ENCODE peak calls at places on chromosomes 7 and 10, in five cellular contexts. One of them, this sample, is unnamed.

GRCh38 chr7:103762361-103762760 is 227.1 kb downstream of the RELN start:
- DNase-seq in endothelial cell of umbilical vein: no peak
- DNase-seq in H1: no peak
- DNase-seq in HepG2: no peak
- DNase-seq in WTC11: no peak
- DNase-seq in this sample: no peak

GRCh38 chr10:16943301-16944080 is 126.3 kb upstream of the RSU1 start:
- DNase-seq in endothelial cell of umbilical vein: peak; percentile 33
- DNase-seq in WTC11: no peak
- DNase-seq in H1: no peak
- DNase-seq in HepG2: no peak
- DNase-seq in this sample: no peak

GRCh38 chr10:49614242-49615198 is 683 bp downstream of the CHAT start:
- DNase-seq in H1: no peak
- DNase-seq in HepG2: no peak
- DNase-seq in endothelial cell of umbilical vein: no peak
- DNase-seq in WTC11: peak; percentile 32
- DNase-seq in this sample: no peak

GRCh38 chr10:62584726-62585125 is 210.6 kb downstream of the ZNF365 start:
- DNase-seq in endothelial cell of umbilical vein: no peak
- DNase-seq in WTC11: no peak
- DNase-seq in HepG2: no peak
- DNase-seq in H1: no peak
- DNase-seq in this sample: no peak

GRCh38 chr7:108455833-108456677 is at the start of gene NRCAM:
- DNase-seq in WTC11: peak; percentile 94
- DNase-seq in endothelial cell of umbilical vein: peak; percentile 84
- DNase-seq in H1: peak; percentile 80
- DNase-seq in HepG2: no peak
- DNase-seq in this sample: peak; percentile 92

GRCh38 chr7:137886266-137886665 is 39.5 kb upstream of the DGKI start:
- DNase-seq in H1: no peak
- DNase-seq in HepG2: no peak
- DNase-seq in endothelial cell of umbilical vein: no peak
- DNase-seq in WTC11: no peak
- DNase-seq in this sample: no peak

GRCh38 chr7:3910041-3910440 is 609.0 kb downstream of the SDK1 start:
- DNase-seq in H1: no peak
- DNase-seq in WTC11: no peak
- DNase-seq in endothelial cell of umbilical vein: no peak
- DNase-seq in HepG2: no peak
- DNase-seq in this sample: no peak

GRCh38 chr7:69609901-69610674 is 11.8 kb downstream of the AUTS2 start:
- DNase-seq in H1: no peak
- DNase-seq in WTC11: no peak
- DNase-seq in endothelial cell of umbilical vein: no peak
- DNase-seq in HepG2: no peak
- DNase-seq in this sample: no peak

GRCh38 chr7:105219771-105220160 is 169.0 kb downstream of the SRPK2 start:
- DNase-seq in endothelial cell of umbilical vein: no peak
- DNase-seq in WTC11: no peak
- DNase-seq in H1: no peak
- DNase-seq in HepG2: no peak
- DNase-seq in this sample: peak; percentile 48

GRCh38 chr10:1050145-1050544 is 1.2 kb upstream of the IDI1 start:
- DNase-seq in HepG2: peak; percentile 22
- DNase-seq in WTC11: no peak
- DNase-seq in endothelial cell of umbilical vein: peak; percentile 53
- DNase-seq in H1: no peak
- DNase-seq in this sample: peak; percentile 31

GRCh38 chr10:1048732-1049424 is at the start of gene IDI1:
- DNase-seq in endothelial cell of umbilical vein: peak; percentile 98
- DNase-seq in HepG2: peak; percentile 96
- DNase-seq in H1: peak; percentile 91
- DNase-seq in WTC11: peak; percentile 96
- DNase-seq in this sample: peak; percentile 97

GRCh38 chr10:1049425-1049958 is 573 bp upstream of the IDI1 start:
- DNase-seq in WTC11: peak; percentile 49
- DNase-seq in HepG2: peak; percentile 20
- DNase-seq in H1: no peak
- DNase-seq in endothelial cell of umbilical vein: no peak
- DNase-seq in this sample: no peak

GRCh38 chr10:1048349-1048731 is 579 bp downstream of the IDI1 start:
- DNase-seq in endothelial cell of umbilical vein: no peak
- DNase-seq in H1: no peak
- DNase-seq in WTC11: no peak
- DNase-seq in HepG2: peak; percentile 9
- DNase-seq in this sample: peak; percentile 33

GRCh38 chr10:1050555-1050954 is 1.6 kb upstream of the IDI1 start:
- DNase-seq in endothelial cell of umbilical vein: no peak
- DNase-seq in H1: no peak
- DNase-seq in HepG2: peak; percentile 75
- DNase-seq in WTC11: peak; percentile 29
- DNase-seq in this sample: peak; percentile 49
- TF ChIP-seq JUN in endothelial cell of umbilical vein: no peak
- TF ChIP-seq JUN in H1: no peak
- TF ChIP-seq JUN in HepG2: no peak
- TF ChIP-seq JUN in WTC11: no peak
- TF ChIP-seq JUN in this sample: no peak

DNA sequence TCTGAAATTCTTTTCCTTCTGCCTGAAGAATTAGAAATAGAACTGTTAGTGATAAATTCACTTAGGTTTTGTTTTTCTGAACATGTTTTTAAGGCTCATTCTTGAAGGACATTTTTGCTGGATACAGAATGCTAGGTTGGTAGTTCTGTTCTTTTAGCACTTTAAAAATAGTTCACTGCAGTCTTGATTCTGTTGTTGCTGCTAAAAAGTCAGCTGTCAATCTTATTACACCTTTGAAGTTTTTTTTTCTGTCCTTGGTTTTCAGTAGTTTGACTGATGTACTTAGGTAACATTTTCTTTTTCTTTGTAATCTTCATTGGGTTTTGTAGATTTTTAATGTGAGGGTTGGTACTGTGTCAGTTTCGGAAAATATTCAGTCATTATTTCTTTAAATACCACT is 48.7 kb downstream of the C1GALT1 start:
- DNase-seq in H1: no peak
- DNase-seq in endothelial cell of umbilical vein: no peak
- DNase-seq in HepG2: no peak
- DNase-seq in WTC11: no peak
- DNase-seq in this sample: no peak
- TF ChIP-seq JUN in H1: no peak
- TF ChIP-seq JUN in endothelial cell of umbilical vein: no peak
- TF ChIP-seq JUN in HepG2: no peak
- TF ChIP-seq JUN in WTC11: no peak
- TF ChIP-seq JUN in this sample: no peak

GRCh38 chr10:112471878-112472487 is 25.0 kb downstream of the VTI1A start:
- DNase-seq in H1: no peak
- DNase-seq in HepG2: peak; percentile 52
- DNase-seq in endothelial cell of umbilical vein: peak; percentile 66
- DNase-seq in WTC11: no peak
- DNase-seq in this sample: peak; percentile 71
- TF ChIP-seq JUN in H1: no peak
- TF ChIP-seq JUN in HepG2: no peak
- TF ChIP-seq JUN in endothelial cell of umbilical vein: no peak
- TF ChIP-seq JUN in WTC11: no peak
- TF ChIP-seq JUN in this sample: no peak

GRCh38 chr7:112161253-112162160 is 44.7 kb downstream of the DOCK4 start:
- DNase-seq in HepG2: peak; percentile 30
- DNase-seq in WTC11: no peak
- DNase-seq in H1: no peak
- DNase-seq in endothelial cell of umbilical vein: no peak
- DNase-seq in this sample: no peak

GRCh38 chr7:112160771-112161150 is 45.4 kb downstream of the DOCK4 start:
- DNase-seq in endothelial cell of umbilical vein: no peak
- DNase-seq in H1: no peak
- DNase-seq in WTC11: no peak
- DNase-seq in HepG2: peak; percentile 80
- DNase-seq in this sample: peak; percentile 10

GRCh38 chr7:112160130-112160770 is 45.9 kb downstream of the DOCK4 start:
- DNase-seq in endothelial cell of umbilical vein: peak; percentile 94
- DNase-seq in HepG2: peak; percentile 57
- DNase-seq in H1: no peak
- DNase-seq in WTC11: no peak
- DNase-seq in this sample: peak; percentile 44

GRCh38 chr7:112163021-112163310 is 43.2 kb downstream of the DOCK4 start:
- DNase-seq in H1: no peak
- DNase-seq in HepG2: no peak
- DNase-seq in endothelial cell of umbilical vein: peak; percentile 74
- DNase-seq in WTC11: no peak
- DNase-seq in this sample: no peak

GRCh38 chr7:112162161-112163020 is 43.8 kb downstream of the DOCK4 start:
- DNase-seq in WTC11: peak; percentile 71
- DNase-seq in HepG2: peak; percentile 89
- DNase-seq in H1: peak; percentile 63
- DNase-seq in endothelial cell of umbilical vein: peak; percentile 98
- DNase-seq in this sample: peak; percentile 32
- TF ChIP-seq JUN in WTC11: no peak
- TF ChIP-seq JUN in HepG2: peak; percentile 35
- TF ChIP-seq JUN in H1: no peak
- TF ChIP-seq JUN in endothelial cell of umbilical vein: peak; percentile 78
- TF ChIP-seq JUN in this sample: peak; percentile 42

DNA sequence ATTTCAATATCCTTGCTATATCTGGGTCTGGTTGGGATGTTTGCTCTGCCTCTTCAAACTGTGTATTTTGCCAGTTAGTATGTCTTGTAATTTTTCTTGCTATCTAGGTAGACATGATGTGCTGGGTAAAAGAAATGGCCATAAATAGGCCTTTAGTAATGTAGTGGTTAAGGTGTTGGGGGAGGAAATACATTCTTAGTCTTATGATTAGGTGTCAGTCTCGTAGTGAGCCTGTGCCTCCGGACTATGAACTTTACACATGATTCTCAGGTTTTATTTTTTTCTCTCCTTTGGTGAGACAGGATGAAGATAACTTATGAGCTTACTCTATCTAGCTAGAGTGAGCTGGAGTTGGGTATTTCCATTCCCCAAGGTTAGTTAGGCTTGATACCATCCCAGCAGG is 32.4 kb upstream of the NME8 start:
- DNase-seq in WTC11: no peak
- DNase-seq in endothelial cell of umbilical vein: no peak
- DNase-seq in HepG2: no peak
- DNase-seq in H1: no peak
- DNase-seq in this sample: no peak
- TF ChIP-seq JUN in WTC11: no peak
- TF ChIP-seq JUN in endothelial cell of umbilical vein: no peak
- TF ChIP-seq JUN in HepG2: no peak
- TF ChIP-seq JUN in H1: no peak
- TF ChIP-seq JUN in this sample: no peak

GRCh38 chr10:132549416-132549815 is 11.8 kb downstream of the INPP5A start:
- DNase-seq in endothelial cell of umbilical vein: no peak
- DNase-seq in WTC11: no peak
- DNase-seq in H1: no peak
- DNase-seq in HepG2: no peak
- DNase-seq in this sample: no peak

GRCh38 chr10:132548869-132549268 is 11.3 kb downstream of the INPP5A start:
- DNase-seq in HepG2: no peak
- DNase-seq in endothelial cell of umbilical vein: no peak
- DNase-seq in WTC11: no peak
- DNase-seq in H1: no peak
- DNase-seq in this sample: no peak

GRCh38 chr10:132550366-132551092 is 12.9 kb downstream of the INPP5A start:
- DNase-seq in endothelial cell of umbilical vein: no peak
- DNase-seq in HepG2: no peak
- DNase-seq in WTC11: no peak
- DNase-seq in H1: no peak
- DNase-seq in this sample: no peak

GRCh38 chr10:132551808-132552130 is 14.2 kb downstream of the INPP5A start:
- DNase-seq in H1: no peak
- DNase-seq in endothelial cell of umbilical vein: no peak
- DNase-seq in HepG2: no peak
- DNase-seq in WTC11: no peak
- DNase-seq in this sample: no peak

DNA sequence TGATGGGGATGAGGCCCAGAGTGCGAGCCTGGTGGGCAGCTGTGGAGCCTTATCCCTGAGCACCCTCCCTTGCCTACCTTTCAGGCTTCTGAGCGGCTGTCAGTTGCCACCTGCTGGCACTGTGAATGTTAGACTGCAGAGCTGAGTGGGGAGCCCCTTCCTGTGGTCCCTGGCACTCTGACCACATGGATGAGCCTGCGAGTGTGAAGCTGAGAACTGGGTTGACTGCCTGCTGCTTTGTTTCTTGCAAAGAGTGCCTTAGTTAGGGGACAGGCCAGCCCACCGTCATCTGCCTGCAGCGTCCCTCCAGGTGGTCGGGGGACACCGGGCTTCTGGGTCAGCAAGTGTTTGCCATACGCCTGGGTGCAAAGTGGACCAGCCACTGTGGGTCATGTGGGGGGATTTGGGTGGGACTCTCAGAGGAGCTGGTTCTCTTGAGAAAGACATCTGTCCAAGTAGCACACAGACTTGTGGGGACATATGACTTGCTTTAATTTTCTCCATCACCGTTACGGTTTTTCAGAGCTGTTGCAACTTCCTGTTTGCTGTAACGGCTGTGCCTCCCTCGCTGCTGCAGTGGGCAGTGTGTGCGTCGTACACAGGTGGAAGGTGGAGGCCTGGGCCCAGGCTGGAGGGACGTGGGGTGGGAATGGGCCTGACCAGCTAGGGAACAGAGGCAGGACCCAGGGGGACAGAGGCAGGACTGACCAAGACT is 13.7 kb downstream of the INPP5A start:
- DNase-seq in WTC11: no peak
- DNase-seq in H1: no peak
- DNase-seq in HepG2: no peak
- DNase-seq in endothelial cell of umbilical vein: no peak
- DNase-seq in this sample: no peak
- TF ChIP-seq JUN in WTC11: no peak
- TF ChIP-seq JUN in H1: no peak
- TF ChIP-seq JUN in HepG2: no peak
- TF ChIP-seq JUN in endothelial cell of umbilical vein: no peak
- TF ChIP-seq JUN in this sample: no peak

GRCh38 chr7:621572-622285 is 102.1 kb upstream of the PDGFA start:
- DNase-seq in WTC11: no peak
- DNase-seq in HepG2: no peak
- DNase-seq in H1: no peak
- DNase-seq in endothelial cell of umbilical vein: no peak
- DNase-seq in this sample: no peak

GRCh38 chr7:618539-619355 is 99.1 kb upstream of the PDGFA start:
- DNase-seq in endothelial cell of umbilical vein: no peak
- DNase-seq in HepG2: peak; percentile 91
- DNase-seq in WTC11: no peak
- DNase-seq in H1: no peak
- DNase-seq in this sample: no peak

GRCh38 chr7:620885-621284 is 101.2 kb upstream of the PDGFA start:
- DNase-seq in H1: no peak
- DNase-seq in WTC11: no peak
- DNase-seq in HepG2: no peak
- DNase-seq in endothelial cell of umbilical vein: no peak
- DNase-seq in this sample: no peak

GRCh38 chr7:619356-619840 is 99.8 kb upstream of the PDGFA start:
- DNase-seq in endothelial cell of umbilical vein: no peak
- DNase-seq in WTC11: no peak
- DNase-seq in H1: no peak
- DNase-seq in HepG2: no peak
- DNase-seq in this sample: no peak

DNA sequence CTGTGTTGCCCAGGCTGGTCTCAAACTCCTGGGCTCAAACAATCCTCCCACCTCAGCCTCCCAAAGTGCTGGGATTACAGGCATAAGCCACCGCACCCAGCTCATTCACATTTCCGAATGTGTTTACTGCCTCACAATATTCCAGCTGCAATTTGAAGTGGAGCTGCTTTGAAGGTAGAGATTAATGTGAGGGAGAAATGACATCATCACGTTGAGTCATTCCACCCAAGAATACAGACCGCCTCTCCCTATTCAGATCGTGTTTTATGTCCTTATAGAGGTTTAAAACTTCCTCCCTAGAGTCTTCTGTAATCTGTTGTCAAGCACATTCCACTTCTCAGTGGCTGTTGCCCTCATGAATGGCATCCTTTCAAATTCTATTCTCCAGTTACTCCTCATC is 100.4 kb upstream of the PDGFA start:
- DNase-seq in HepG2: no peak
- DNase-seq in WTC11: no peak
- DNase-seq in endothelial cell of umbilical vein: peak; percentile 85
- DNase-seq in H1: no peak
- DNase-seq in this sample: no peak
- TF ChIP-seq JUN in HepG2: no peak
- TF ChIP-seq JUN in WTC11: no peak
- TF ChIP-seq JUN in endothelial cell of umbilical vein: peak; percentile 93
- TF ChIP-seq JUN in H1: no peak
- TF ChIP-seq JUN in this sample: no peak

This sample was measured in A549.